ENCODE peak calls at places on chromosomes 3 and 15, in five cellular contexts. S, U, H, V and E are unnamed samples. For H3K4me1, the result is how much of the 10 kb centered on the place peaks cover.

GRCh38 chr3:63429905-63430304 is 151.8 kb downstream of the SYNPR start:
- DNase-seq in S (no peak), U (no peak), H (no peak), V (no peak), E (no peak)

GRCh38 chr3:12656193-12656592 is 7.7 kb downstream of the RAF1 start:
- DNase-seq in S (no peak), U (no peak), H (no peak), V (no peak), E (no peak)

GRCh38 chr15:35055416-35056105 is 29.5 kb downstream of the NANOGP8 start:
- DNase-seq in S (no peak), U (no peak), H (no peak), V (no peak), E (no peak)

GRCh38 chr15:91032919-91033803 is 10.8 kb upstream of the VPS33B start:
- DNase-seq in S (peak), U (no peak), H (peak), V (peak), E (peak)

GRCh38 chr15:66231421-66232266 is 21.9 kb downstream of the MEGF11 start:
- DNase-seq in S (no peak), U (no peak), H (no peak), V (no peak), E (no peak)

GRCh38 chr3:33687406-33688010 is 30.5 kb downstream of the CLASP2 start:
- DNase-seq in S (no peak), U (no peak), H (no peak), V (no peak), E (no peak)

GRCh38 chr15:67941643-67942315 is 101.9 kb upstream of the RNU6-1 start:
- DNase-seq in S (peak), U (no peak), H (no peak), V (no peak), E (no peak)

GRCh38 chr3:32138545-32139104 is 32.2 kb downstream of the GPD1L start:
- DNase-seq in S (no peak), U (no peak), H (no peak), V (no peak), E (no peak)

GRCh38 chr3:87548271-87548670 is 271.9 kb upstream of the POU1F1 start:
- DNase-seq in S (no peak), U (no peak), H (no peak), V (no peak), E (no peak)

GRCh38 chr15:37628507-37628906 is 305.9 kb upstream of the TMCO5A start:
- DNase-seq in S (no peak), U (no peak), H (no peak), V (no peak), E (no peak)

GRCh38 chr15:23422099-23422945 is 24.7 kb downstream of the GOLGA6L2 start:
- DNase-seq in S (peak), U (no peak), H (no peak), V (no peak), E (no peak)

GRCh38 chr3:30181546-30181945 is 424.9 kb upstream of the TGFBR2 start:
- DNase-seq in S (no peak), U (no peak), H (no peak), V (no peak), E (no peak)

GRCh38 chr3:14235896-14236295 is 57.3 kb downstream of the LSM3 start:
- DNase-seq in S (no peak), U (no peak), H (no peak), V (no peak), E (no peak)

GRCh38 chr3:14234197-14235002 is 55.8 kb downstream of the LSM3 start:
- DNase-seq in S (no peak), U (peak), H (no peak), V (no peak), E (peak)

GRCh38 chr3:14237431-14237830 is 58.8 kb downstream of the LSM3 start:
- DNase-seq in S (no peak), U (no peak), H (no peak), V (no peak), E (no peak)

GRCh38 chr3:14238356-14238755 is 59.7 kb downstream of the LSM3 start:
- DNase-seq in S (no peak), U (no peak), H (no peak), V (no peak), E (no peak)

GRCh38 chr3:14235003-14235876 is 56.6 kb downstream of the LSM3 start:
- DNase-seq in S (no peak), U (no peak), H (no peak), V (no peak), E (peak)
- H3K4me3 ChIP-seq in S (no peak), U (no peak), H (no peak), V (no peak), E (no peak)

DNA sequence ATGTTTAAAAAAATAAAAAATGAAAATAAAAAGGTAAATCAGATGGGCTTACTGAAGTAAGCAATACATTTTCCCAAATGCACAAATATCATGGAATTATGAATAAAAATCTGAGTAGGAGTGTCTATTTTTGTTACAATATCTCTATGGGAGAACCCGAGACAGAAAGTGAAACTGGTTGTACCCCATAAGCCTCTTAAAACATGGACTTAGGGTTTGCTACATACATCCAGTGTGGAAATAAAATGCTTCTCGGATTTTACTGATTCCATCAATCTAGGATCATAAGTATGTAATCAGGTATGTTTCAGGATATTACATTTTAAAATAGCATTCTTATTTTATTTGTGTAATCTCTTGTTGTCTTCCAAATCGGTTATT is 177.8 kb upstream of the CDIN1 start:
- DNase-seq in S (no peak), U (no peak), H (no peak), V (no peak), E (no peak)
- H3K4me1 ChIP-seq in S (under half), U (under half), H (under half), V (under half), E (under half)

GRCh38 chr3:36095238-36095637 is 285.1 kb upstream of the STAC start:
- DNase-seq in S (no peak), U (no peak), H (no peak), V (no peak), E (no peak)

DNA sequence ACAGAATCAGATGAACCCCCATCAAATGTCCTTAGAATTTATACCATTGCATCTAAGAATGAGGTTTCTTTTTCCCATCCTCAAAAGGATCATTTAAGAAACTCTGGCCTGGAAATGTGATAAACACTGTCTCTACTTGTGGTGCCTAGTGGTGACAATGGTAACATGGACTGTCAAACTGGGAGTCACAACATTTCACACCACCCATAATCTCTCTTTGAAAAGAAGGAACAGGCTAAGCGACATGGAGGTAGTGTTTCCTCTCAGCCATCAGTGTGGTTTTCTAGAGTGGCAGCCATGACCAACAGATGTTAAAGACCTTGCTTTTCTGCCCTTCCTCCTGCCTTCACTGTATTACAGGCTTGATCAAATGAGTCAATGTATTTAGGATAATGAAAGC is 283.1 kb upstream of the STAC start:
- DNase-seq in S (no peak), U (no peak), H (no peak), V (no peak), E (no peak)
- TF ChIP-seq EP300 in S (no peak), U (no peak), H (no peak), V (no peak), E (no peak)

GRCh38 chr15:59436774-59437472 is 1.1 kb upstream of the FAM81A start:
- DNase-seq in S (no peak), U (no peak), H (peak), V (no peak), E (no peak)
- H3K4me3 ChIP-seq in S (peak), U (peak), H (peak), V (peak), E (peak)

DNA sequence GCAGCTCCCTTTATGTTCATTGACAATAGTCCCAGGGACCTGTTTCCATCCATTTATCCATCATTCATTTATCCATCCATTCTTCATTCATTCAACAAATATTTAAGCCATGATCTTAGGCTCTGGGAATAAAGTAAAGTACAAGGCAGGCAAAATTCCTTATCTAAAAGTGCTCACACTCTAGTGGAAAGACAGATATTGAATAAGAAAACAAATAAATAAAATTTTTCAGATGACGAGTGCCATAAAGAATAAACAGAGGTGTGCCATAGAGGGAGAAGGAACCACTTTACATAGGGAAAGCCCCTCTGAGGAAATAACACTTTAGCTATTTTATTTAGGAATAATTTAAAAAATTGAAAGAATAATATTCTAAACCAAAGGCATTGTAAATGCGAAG is 76.2 kb downstream of the COL8A1 start:
- DNase-seq in S (no peak), U (no peak), H (no peak), V (no peak), E (no peak)
- H3K4me1 ChIP-seq in S (under half), U (under half), H (under half), V (under half), E (under half)

DNA sequence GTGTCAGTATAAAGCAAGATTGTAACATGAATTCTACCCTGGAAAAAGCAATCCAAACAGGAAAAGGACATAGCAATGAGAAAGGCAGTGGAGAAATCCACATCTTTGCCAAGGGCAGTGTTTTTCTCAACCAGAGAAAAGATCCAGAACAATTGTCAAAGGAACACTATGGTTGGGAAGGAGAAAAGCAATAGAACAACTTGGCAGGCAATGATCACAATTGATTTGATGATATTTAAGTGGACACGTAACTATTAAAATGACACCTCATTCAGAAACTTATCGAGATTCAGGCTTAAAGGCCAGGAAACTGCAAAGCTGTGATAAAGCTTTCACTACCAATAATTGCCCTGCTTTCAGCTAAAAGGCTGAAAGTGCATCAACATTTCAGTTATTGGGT is 271.2 kb downstream of the DIPK2A start:
- DNase-seq in S (no peak), U (no peak), H (no peak), V (no peak), E (no peak)
- TF ChIP-seq EP300 in S (no peak), U (no peak), H (no peak), V (no peak), E (no peak)

GRCh38 chr3:46629571-46630517 is 17.5 kb downstream of the FAM240A start:
- DNase-seq in S (peak), U (peak), H (peak), V (peak), E (peak)
- H3K4me3 ChIP-seq in S (no peak), U (peak), H (peak), V (peak), E (peak)

GRCh38 chr15:85584791-85585360 is 204.5 kb downstream of the AKAP13 start:
- DNase-seq in S (no peak), U (no peak), H (no peak), V (no peak), E (no peak)

GRCh38 chr15:85589873-85590272 is 204.9 kb downstream of the KLHL25 start:
- DNase-seq in S (peak), U (no peak), H (no peak), V (no peak), E (no peak)

GRCh38 chr15:85591622-85592021 is 203.1 kb downstream of the KLHL25 start:
- DNase-seq in S (no peak), U (no peak), H (no peak), V (no peak), E (no peak)

GRCh38 chr15:85588657-85589056 is 206.1 kb downstream of the KLHL25 start:
- DNase-seq in S (no peak), U (no peak), H (no peak), V (no peak), E (no peak)

GRCh38 chr15:85587707-85588441 is 206.9 kb downstream of the KLHL25 start:
- DNase-seq in S (peak), U (no peak), H (no peak), V (no peak), E (no peak)
- H3K4me1 ChIP-seq in S (half or more), U (half or more), H (under half), V (half or more), E (half or more)

GRCh38 chr3:126267169-126267975 is 87.0 kb upstream of the ALDH1L1 start:
- DNase-seq in S (peak), U (peak), H (peak), V (peak), E (peak)
- TF ChIP-seq EP300 in S (no peak), U (peak), H (peak), V (no peak), E (peak)

GRCh38 chr3:172709776-172710708 is 825 bp downstream of the NCEH1 start:
- DNase-seq in S (no peak), U (peak), H (peak), V (no peak), E (peak)

GRCh38 chr3:172711457-172711800 is 562 bp upstream of the NCEH1 start:
- DNase-seq in S (peak), U (no peak), H (no peak), V (no peak), E (no peak)

GRCh38 chr3:172716476-172716875 is 5.6 kb upstream of the NCEH1 start:
- DNase-seq in S (no peak), U (no peak), H (no peak), V (no peak), E (no peak)

GRCh38 chr3:172710709-172711456 is at the start of gene NCEH1:
- DNase-seq in S (peak), U (peak), H (peak), V (peak), E (peak)

GRCh38 chr3:172713316-172713715 is 2.4 kb upstream of the NCEH1 start:
- DNase-seq in S (no peak), U (no peak), H (no peak), V (no peak), E (no peak)
- H3K4me3 ChIP-seq in S (no peak), U (no peak), H (no peak), V (no peak), E (no peak)